ENCODE peak calls at places on chromosomes 13 and 19, in seven cellular contexts. O is breast epithelium; J is CD8-positive, alpha-beta memory T cell; T is caudate nucleus; H is fibroblast of lung; P is HCT116; K is A549. F is an unnamed sample.

GRCh38 chr19:40466219-40467006 is at the start of gene SPTBN4:
- DNase-seq in O (peak), J (no peak), T (no peak), H (no peak), P (no peak), K (no peak), F (no peak)

GRCh38 chr19:14149509-14149994 is 13.2 kb upstream of the ASF1B start:
- DNase-seq in O (peak), J (peak), T (peak), H (peak), P (no peak), K (no peak), F (no peak)

GRCh38 chr13:94549241-94550029 is 46.5 kb downstream of the TGDS start:
- DNase-seq in O (peak), J (peak), T (peak), H (peak), P (peak), K (peak), F (peak)

GRCh38 chr19:6744381-6745288 is 5.2 kb downstream of the TRIP10 start:
- DNase-seq in O (peak), J (no peak), T (peak), H (peak), P (no peak), K (peak), F (no peak)

GRCh38 chr19:1849999-1850398 is 1.7 kb upstream of the REXO1 start:
- DNase-seq in O (no peak), J (no peak), T (no peak), H (no peak), P (no peak), K (no peak), F (no peak)

GRCh38 chr19:19224852-19225494 is 13.2 kb downstream of the NCAN start:
- DNase-seq in O (peak), J (peak), T (no peak), H (peak), P (peak), K (peak), F (no peak)

GRCh38 chr19:51783373-51783772 is 11.6 kb upstream of the FPR3 start:
- DNase-seq in O (no peak), J (no peak), T (no peak), H (no peak), P (peak), K (no peak), F (peak)

GRCh38 chr13:66972659-66973058 is 257.5 kb downstream of the PCDH9 start:
- DNase-seq in O (no peak), J (no peak), T (no peak), H (peak), P (no peak), K (no peak), F (no peak)

GRCh38 chr19:35365303-35365702 is 5.6 kb upstream of the GPR42 start:
- DNase-seq in O (peak), J (no peak), T (no peak), H (no peak), P (no peak), K (no peak), F (no peak)

GRCh38 chr13:46146898-46147297 is 35.1 kb downstream of the LCP1 start:
- DNase-seq in O (no peak), J (no peak), T (peak), H (peak), P (no peak), K (no peak), F (no peak)

GRCh38 chr13:94236876-94237275 is 242.6 kb downstream of the DCT start:
- DNase-seq in O (no peak), J (no peak), T (no peak), H (no peak), P (no peak), K (no peak), F (no peak)

GRCh38 chr13:113916330-113916815 is 52.5 kb upstream of the GAS6 start:
- DNase-seq in O (no peak), J (no peak), T (no peak), H (peak), P (no peak), K (no peak), F (peak)

GRCh38 chr19:8393871-8394250 is 3.7 kb downstream of the RAB11B start:
- DNase-seq in O (no peak), J (no peak), T (peak), H (no peak), P (no peak), K (no peak), F (no peak)

GRCh38 chr19:19201697-19202630 is 1.2 kb downstream of the NR2C2AP start:
- DNase-seq in O (no peak), J (no peak), T (no peak), H (no peak), P (no peak), K (no peak), F (no peak)

GRCh38 chr19:852136-853013 is at the start of gene ELANE:
- DNase-seq in O (no peak), J (no peak), T (no peak), H (no peak), P (no peak), K (no peak), F (no peak)

GRCh38 chr19:845707-846481 is 5.1 kb downstream of the PRTN3 start:
- DNase-seq in O (no peak), J (no peak), T (no peak), H (no peak), P (no peak), K (no peak), F (no peak)

GRCh38 chr19:850221-850978 is 1.7 kb upstream of the ELANE start:
- DNase-seq in O (peak), J (no peak), T (no peak), H (peak), P (no peak), K (peak), F (no peak)

GRCh38 chr19:850979-851335 is 1.1 kb upstream of the ELANE start:
- DNase-seq in O (no peak), J (no peak), T (no peak), H (no peak), P (no peak), K (no peak), F (no peak)

DNA sequence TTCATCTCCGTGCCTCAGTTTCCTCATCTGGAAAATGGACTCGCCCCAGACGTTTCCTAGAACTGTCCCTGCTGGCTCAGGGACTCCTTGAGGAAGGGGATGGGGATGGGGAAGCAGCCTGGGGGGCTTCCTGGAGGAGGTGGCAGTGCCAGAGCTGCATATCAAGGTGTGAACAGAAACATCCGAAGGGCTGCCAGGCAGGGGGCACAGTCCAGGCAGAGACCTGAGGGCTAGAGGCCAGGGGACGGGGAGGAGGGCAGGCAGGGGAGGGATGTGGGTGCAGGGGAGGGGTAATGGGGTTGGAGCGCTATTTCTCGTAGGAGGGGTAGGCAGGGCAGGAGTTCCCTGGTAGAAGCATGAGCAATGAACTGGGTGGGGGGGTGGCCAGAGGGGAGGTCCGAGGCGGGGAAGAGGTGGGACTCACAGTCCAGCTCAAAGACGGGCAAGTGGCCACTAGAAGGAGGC is 3.6 kb upstream of the ELANE start:
- DNase-seq in O (no peak), J (no peak), T (no peak), H (no peak), P (no peak), K (no peak), F (no peak)
- H3K27ac ChIP-seq in O (no peak), J (no peak), T (no peak), H (no peak), P (no peak), K (peak), F (no peak)

DNA sequence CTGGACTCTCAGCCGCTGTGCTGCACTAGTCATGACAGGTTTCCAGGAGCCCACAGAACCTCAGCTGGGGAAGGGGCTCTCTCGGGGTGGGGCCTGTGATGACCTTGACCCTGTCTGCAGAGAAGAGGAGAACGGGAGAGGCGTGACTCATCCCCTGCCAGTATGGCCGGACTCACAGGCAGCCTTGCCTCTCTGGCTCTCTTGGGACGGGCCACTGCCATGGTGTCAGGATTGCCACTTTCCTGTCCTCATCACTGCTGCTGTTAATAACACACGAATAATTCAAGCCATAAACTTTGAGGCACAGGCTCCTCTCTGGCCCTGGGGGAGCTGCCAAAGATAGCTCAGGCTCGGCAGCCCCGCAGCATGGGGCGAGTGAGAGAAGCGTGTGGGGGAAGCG is 295.3 kb downstream of the UQCRFS1 start:
- DNase-seq in O (no peak), J (no peak), T (no peak), H (no peak), P (no peak), K (no peak), F (no peak)
- H3K27ac ChIP-seq in O (no peak), J (no peak), T (no peak), H (no peak), P (no peak), K (no peak), F (no peak)

DNA sequence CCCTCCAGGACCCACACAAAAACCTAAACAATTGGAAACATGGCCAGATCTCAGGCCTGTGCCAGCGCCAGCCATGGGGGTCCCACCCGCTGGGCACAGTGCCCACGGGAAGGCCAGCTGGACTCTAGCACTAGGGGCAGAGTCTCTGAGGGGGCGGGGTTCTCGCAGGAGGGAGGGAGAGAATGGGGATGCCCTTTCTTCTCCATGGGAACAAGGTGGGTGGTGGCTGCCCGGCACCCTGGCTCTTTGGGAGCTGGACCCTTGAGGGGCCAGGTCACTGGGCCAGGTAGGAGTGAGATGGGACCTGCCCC is 8.4 kb downstream of the LYL1 start:
- DNase-seq in O (no peak), J (no peak), T (no peak), H (no peak), P (no peak), K (no peak), F (no peak)
- H3K27ac ChIP-seq in O (peak), J (no peak), T (peak), H (no peak), P (no peak), K (peak), F (no peak)

GRCh38 chr13:30615851-30616311 is 1.8 kb upstream of the USPL1 start:
- DNase-seq in O (no peak), J (peak), T (no peak), H (peak), P (no peak), K (no peak), F (no peak)
- H3K27ac ChIP-seq in O (peak), J (peak), T (peak), H (peak), P (peak), K (peak), F (peak)

F was measured in epithelial cell of prostate.